ENCODE peak calls at places on chromosomes 13 and 19, in seven cellular contexts. I is progenitor cell of endocrine pancreas, T is HCEC 1CT, V is heart left ventricle, S is NCI-H510A treated with DMSO at 0.1 percent for 48 hours, X is NCI-H345, N is fibroblast of pulmonary artery. G is an unnamed sample.

GRCh38 chr13:52851153-52851962 is 2.9 kb upstream of the PCDH8 start:
- DNase-seq in N (peak; percentile 19), T (no peak), X (peak; percentile 53), I (peak; percentile 29), V (peak; percentile 37), S (peak; percentile 62), G (no peak)

GRCh38 chr19:1360818-1361461 is 22.8 kb upstream of the NDUFS7 start:
- DNase-seq in N (peak; percentile 89), S (no peak), V (peak; percentile 79), X (no peak), T (peak; percentile 64), I (no peak), G (peak; percentile 78)

GRCh38 chr13:46475586-46475991 is 77.4 kb upstream of the LRCH1 start:
- DNase-seq in V (no peak), S (no peak), N (peak; percentile 42), T (peak; percentile 66), X (peak; percentile 63), I (no peak), G (no peak)

GRCh38 chr13:46866150-46866549 is 30.7 kb downstream of the HTR2A start:
- DNase-seq in N (peak; percentile 73), I (peak; percentile 13), X (peak; percentile 28), T (peak; percentile 71), S (no peak), V (no peak), G (no peak)

GRCh38 chr13:33328691-33329090 is 43.1 kb upstream of the STARD13 start:
- DNase-seq in V (no peak), X (peak; percentile 26), N (peak; percentile 24), I (no peak), S (no peak), T (no peak), G (no peak)

GRCh38 chr19:45971260-45971902 is 2.3 kb downstream of the NOVA2 start:
- DNase-seq in I (no peak), N (no peak), T (no peak), V (peak; percentile 66), S (no peak), X (no peak), G (no peak)

GRCh38 chr19:38975214-38975860 is at the start of gene FBXO17:
- DNase-seq in S (peak; percentile 39), X (no peak), I (peak; percentile 29), N (peak; percentile 67), T (peak; percentile 69), V (peak; percentile 53), G (peak; percentile 51)

GRCh38 chr13:21917046-21918010 is 246.5 kb downstream of the FGF9 start:
- DNase-seq in T (no peak), N (no peak), S (no peak), V (no peak), X (no peak), I (no peak), G (no peak)

GRCh38 chr19:13024126-13024957 is 29.1 kb downstream of the NFIX start:
- DNase-seq in I (no peak), X (no peak), V (no peak), S (peak; percentile 66), T (peak; percentile 35), N (peak; percentile 38), G (no peak)

GRCh38 chr13:103277959-103278673 is 211.9 kb upstream of the SLC10A2 start:
- DNase-seq in T (no peak), I (no peak), N (no peak), S (no peak), V (no peak), X (no peak), G (no peak)

GRCh38 chr19:56477429-56478338 is 539 bp upstream of the ZNF667 start:
- DNase-seq in T (no peak), N (peak; percentile 94), V (peak; percentile 93), I (no peak), X (peak; percentile 84), S (peak; percentile 94), G (peak; percentile 91)

GRCh38 chr13:26476111-26476743 is 81.3 kb upstream of the WASF3 start:
- DNase-seq in T (peak; percentile 16), S (no peak), X (no peak), N (peak; percentile 32), I (no peak), V (peak; percentile 53), G (peak; percentile 30)

GRCh38 chr19:11418166-11418517 is 972 bp downstream of the RGL3 start:
- DNase-seq in I (no peak), S (no peak), V (no peak), T (no peak), N (no peak), X (no peak), G (no peak)

GRCh38 chr13:109785892-109786450 is 412 bp downstream of the IRS2 start:
- DNase-seq in T (no peak), X (no peak), N (peak; percentile 33), I (no peak), V (no peak), S (no peak), G (no peak)

GRCh38 chr19:32289566-32290210 is 55.7 kb upstream of the ZNF507 start:
- DNase-seq in S (no peak), T (no peak), N (no peak), X (no peak), V (no peak), I (no peak), G (no peak)

GRCh38 chr13:113664751-113665581 is 2.1 kb upstream of the GRK1 start:
- DNase-seq in S (no peak), V (peak; percentile 11), I (no peak), X (no peak), N (no peak), T (no peak), G (peak; percentile 9)

GRCh38 chr13:83515267-83515666 is 367.0 kb downstream of the SLITRK1 start:
- DNase-seq in S (no peak), I (no peak), V (no peak), T (peak; percentile 71), X (no peak), N (peak; percentile 60), G (no peak)

GRCh38 chr13:113864303-113864890 is 521 bp upstream of the GAS6 start:
- DNase-seq in I (no peak), X (peak; percentile 22), V (no peak), T (peak; percentile 72), N (no peak), S (no peak), G (no peak)

GRCh38 chr19:51295382-51296126 is 15.9 kb upstream of the IGLON5 start:
- DNase-seq in I (no peak), T (no peak), X (no peak), V (no peak), S (no peak), N (no peak), G (no peak)

GRCh38 chr13:92097337-92097903 is 699.0 kb downstream of the GPC5 start:
- DNase-seq in V (no peak), X (no peak), N (peak; percentile 23), I (no peak), T (no peak), S (no peak), G (no peak)

GRCh38 chr19:5108123-5108613 is 139.3 kb downstream of the KDM4B start:
- DNase-seq in X (no peak), N (no peak), I (no peak), V (no peak), S (no peak), T (no peak), G (no peak)

GRCh38 chr13:100589178-100589725 is 663 bp upstream of the GGACT start:
- DNase-seq in T (no peak), S (no peak), V (no peak), I (no peak), N (no peak), X (no peak), G (no peak)

GRCh38 chr13:35549481-35549880 is 73.0 kb upstream of the MAB21L1 start:
- DNase-seq in S (no peak), X (no peak), N (peak; percentile 66), I (no peak), T (no peak), V (no peak), G (no peak)

GRCh38 chr19:18157465-18158063 is 4.6 kb downstream of the PIK3R2 start:
- DNase-seq in V (no peak), I (no peak), S (peak; percentile 62), X (peak; percentile 87), N (no peak), T (no peak), G (no peak)

GRCh38 chr19:5957132-5957531 is 20.8 kb downstream of the RANBP3 start:
- DNase-seq in N (no peak), I (no peak), T (peak; percentile 47), S (peak; percentile 79), X (no peak), V (no peak), G (no peak)

GRCh38 chr19:46984077-46985010 is 35.3 kb upstream of the NPAS1 start:
- DNase-seq in X (peak; percentile 10), N (peak; percentile 91), T (peak; percentile 86), V (no peak), S (peak; percentile 91), I (no peak), G (peak; percentile 62)

GRCh38 chr19:3041756-3042517 is 12.9 kb upstream of the TLE2 start:
- DNase-seq in N (no peak), S (no peak), I (no peak), X (no peak), V (no peak), T (no peak), G (peak; percentile 62)

GRCh38 chr13:23510979-23511735 is 59.1 kb upstream of the TNFRSF19 start:
- DNase-seq in T (peak; percentile 49), V (no peak), X (peak; percentile 12), I (no peak), N (peak; percentile 59), S (no peak), G (no peak)

GRCh38 chr13:113770441-113770840 is 11.4 kb downstream of the TMEM255B start:
- DNase-seq in V (no peak), I (no peak), S (no peak), X (no peak), N (no peak), T (no peak), G (no peak)

GRCh38 chr13:64936879-64937278 is 2293.3 kb downstream of the PCDH9 start:
- DNase-seq in S (no peak), N (no peak), T (no peak), I (no peak), X (no peak), V (no peak), G (no peak)

GRCh38 chr13:98581971-98582702 is 5.2 kb upstream of the STK24 start:
- DNase-seq in S (peak; percentile 38), V (no peak), I (no peak), N (peak; percentile 60), X (peak; percentile 62), T (peak; percentile 64), G (no peak)